ENCODE peak calls at places on chromosome X, in nine cellular contexts. One of them, this sample, is unnamed.

GRCh38 chrX:85928606-85929005 is 118.8 kb downstream of the CHM start:
- DNase-seq in NCI-H2171 treated with DMSO at 0.1 percent for 48 hours: no peak
- DNase-seq in stimulated activated CD4-positive, alpha-beta T cell treated with anti-CD3 and anti-CD28 coated beads, TNF-alpha, amount 100 ng/mL, for 48 hours: no peak
- DNase-seq in WTC11: no peak
- DNase-seq in body of pancreas: no peak
- DNase-seq in EH: no peak
- DNase-seq in Right ventricle myocardium inferior: no peak
- DNase-seq in anterior cingulate cortex: no peak
- DNase-seq in neural crest cell: no peak
- DNase-seq in this sample: no peak

GRCh38 chrX:10685923-10686595 is 65.7 kb upstream of the MID1 start:
- DNase-seq in stimulated activated CD4-positive, alpha-beta T cell treated with anti-CD3 and anti-CD28 coated beads, TNF-alpha, amount 100 ng/mL, for 48 hours: no peak
- DNase-seq in NCI-H2171 treated with DMSO at 0.1 percent for 48 hours: no peak
- DNase-seq in anterior cingulate cortex: no peak
- DNase-seq in WTC11: no peak
- DNase-seq in neural crest cell: no peak
- DNase-seq in Right ventricle myocardium inferior: no peak
- DNase-seq in body of pancreas: no peak
- DNase-seq in EH: peak; percentile 42
- DNase-seq in this sample: no peak

GRCh38 chrX:136209751-136210150 is 41.4 kb downstream of the MAP7D3 start:
- DNase-seq in WTC11: no peak
- DNase-seq in anterior cingulate cortex: no peak
- DNase-seq in neural crest cell: no peak
- DNase-seq in stimulated activated CD4-positive, alpha-beta T cell treated with anti-CD3 and anti-CD28 coated beads, TNF-alpha, amount 100 ng/mL, for 48 hours: no peak
- DNase-seq in Right ventricle myocardium inferior: no peak
- DNase-seq in NCI-H2171 treated with DMSO at 0.1 percent for 48 hours: no peak
- DNase-seq in EH: no peak
- DNase-seq in body of pancreas: no peak
- DNase-seq in this sample: no peak

GRCh38 chrX:2989565-2989964 is 16.8 kb upstream of the ARSH start:
- DNase-seq in WTC11: no peak
- DNase-seq in EH: peak; percentile 28
- DNase-seq in body of pancreas: no peak
- DNase-seq in NCI-H2171 treated with DMSO at 0.1 percent for 48 hours: no peak
- DNase-seq in anterior cingulate cortex: no peak
- DNase-seq in neural crest cell: no peak
- DNase-seq in stimulated activated CD4-positive, alpha-beta T cell treated with anti-CD3 and anti-CD28 coated beads, TNF-alpha, amount 100 ng/mL, for 48 hours: no peak
- DNase-seq in Right ventricle myocardium inferior: no peak
- DNase-seq in this sample: no peak

GRCh38 chrX:17500145-17500579 is 125.2 kb downstream of the NHS start:
- DNase-seq in WTC11: no peak
- DNase-seq in body of pancreas: peak; percentile 3
- DNase-seq in neural crest cell: no peak
- DNase-seq in EH: peak; percentile 74
- DNase-seq in NCI-H2171 treated with DMSO at 0.1 percent for 48 hours: no peak
- DNase-seq in Right ventricle myocardium inferior: no peak
- DNase-seq in stimulated activated CD4-positive, alpha-beta T cell treated with anti-CD3 and anti-CD28 coated beads, TNF-alpha, amount 100 ng/mL, for 48 hours: no peak
- DNase-seq in anterior cingulate cortex: no peak
- DNase-seq in this sample: no peak

GRCh38 chrX:15233416-15234015 is 36.4 kb downstream of the ASB9 start:
- DNase-seq in NCI-H2171 treated with DMSO at 0.1 percent for 48 hours: no peak
- DNase-seq in Right ventricle myocardium inferior: no peak
- DNase-seq in EH: peak; percentile 11
- DNase-seq in body of pancreas: no peak
- DNase-seq in anterior cingulate cortex: no peak
- DNase-seq in WTC11: no peak
- DNase-seq in stimulated activated CD4-positive, alpha-beta T cell treated with anti-CD3 and anti-CD28 coated beads, TNF-alpha, amount 100 ng/mL, for 48 hours: no peak
- DNase-seq in neural crest cell: no peak
- DNase-seq in this sample: peak; percentile 1

GRCh38 chrX:70049925-70050324 is at the start of gene AWAT2:
- DNase-seq in Right ventricle myocardium inferior: no peak
- DNase-seq in WTC11: no peak
- DNase-seq in stimulated activated CD4-positive, alpha-beta T cell treated with anti-CD3 and anti-CD28 coated beads, TNF-alpha, amount 100 ng/mL, for 48 hours: no peak
- DNase-seq in neural crest cell: no peak
- DNase-seq in NCI-H2171 treated with DMSO at 0.1 percent for 48 hours: no peak
- DNase-seq in anterior cingulate cortex: no peak
- DNase-seq in body of pancreas: no peak
- DNase-seq in EH: no peak
- DNase-seq in this sample: no peak

GRCh38 chrX:107589243-107589642 is 39.1 kb upstream of the PRPS1 start:
- DNase-seq in anterior cingulate cortex: no peak
- DNase-seq in body of pancreas: no peak
- DNase-seq in stimulated activated CD4-positive, alpha-beta T cell treated with anti-CD3 and anti-CD28 coated beads, TNF-alpha, amount 100 ng/mL, for 48 hours: no peak
- DNase-seq in neural crest cell: no peak
- DNase-seq in NCI-H2171 treated with DMSO at 0.1 percent for 48 hours: no peak
- DNase-seq in Right ventricle myocardium inferior: no peak
- DNase-seq in WTC11: no peak
- DNase-seq in EH: no peak
- DNase-seq in this sample: no peak

GRCh38 chrX:7286461-7286860 is 138.5 kb upstream of the PUDP start:
- DNase-seq in EH: peak; percentile 11
- DNase-seq in NCI-H2171 treated with DMSO at 0.1 percent for 48 hours: no peak
- DNase-seq in body of pancreas: no peak
- DNase-seq in WTC11: no peak
- DNase-seq in stimulated activated CD4-positive, alpha-beta T cell treated with anti-CD3 and anti-CD28 coated beads, TNF-alpha, amount 100 ng/mL, for 48 hours: no peak
- DNase-seq in neural crest cell: no peak
- DNase-seq in Right ventricle myocardium inferior: no peak
- DNase-seq in anterior cingulate cortex: no peak
- DNase-seq in this sample: no peak